ENCODE peak calls at places on chromosomes 6 and 20, in four cellular contexts. W is GM12878, B is HepG2, L is K562. F is an unnamed sample.

GRCh38 chr20:63696311-63696627 is 183 bp upstream of the TNFRSF6B start:
- DNase-seq in B (no peak), W (no peak), L (no peak), F (no peak)

GRCh38 chr6:152277826-152278247 is 359.3 kb downstream of the SYNE1 start:
- DNase-seq in W (no peak), L (no peak), B (peak), F (no peak)

GRCh38 chr6:35757461-35758123 is 18.8 kb upstream of the CLPSL2 start:
- DNase-seq in L (peak), B (peak), W (no peak), F (no peak)

GRCh38 chr6:7846971-7847818 is 63.4 kb downstream of the TXNDC5 start:
- DNase-seq in L (peak), B (no peak), W (no peak), F (no peak)

GRCh38 chr6:95841560-95841959 is 174.2 kb upstream of the FUT9 start:
- DNase-seq in B (no peak), L (no peak), W (no peak), F (no peak)

GRCh38 chr20:47272893-47273590 is 83.5 kb downstream of the ZMYND8 start:
- DNase-seq in B (peak), L (peak), W (peak), F (peak)

GRCh38 chr6:44078795-44079671 is 48.2 kb downstream of the MRPL14 start:
- DNase-seq in W (no peak), B (peak), L (peak), F (peak)

GRCh38 chr6:37006793-37007339 is 1.4 kb downstream of the FGD2 start:
- DNase-seq in W (no peak), B (no peak), L (no peak), F (no peak)

GRCh38 chr20:10658876-10659632 is 14.7 kb downstream of the JAG1 start:
- DNase-seq in B (no peak), W (no peak), L (no peak), F (no peak)

GRCh38 chr6:165508321-165508889 is 154.6 kb downstream of the PDE10A start:
- DNase-seq in W (no peak), B (no peak), L (no peak), F (no peak)

GRCh38 chr6:4185419-4185818 is 50.0 kb upstream of the ECI2 start:
- DNase-seq in L (peak), B (no peak), W (no peak), F (no peak)

DNA sequence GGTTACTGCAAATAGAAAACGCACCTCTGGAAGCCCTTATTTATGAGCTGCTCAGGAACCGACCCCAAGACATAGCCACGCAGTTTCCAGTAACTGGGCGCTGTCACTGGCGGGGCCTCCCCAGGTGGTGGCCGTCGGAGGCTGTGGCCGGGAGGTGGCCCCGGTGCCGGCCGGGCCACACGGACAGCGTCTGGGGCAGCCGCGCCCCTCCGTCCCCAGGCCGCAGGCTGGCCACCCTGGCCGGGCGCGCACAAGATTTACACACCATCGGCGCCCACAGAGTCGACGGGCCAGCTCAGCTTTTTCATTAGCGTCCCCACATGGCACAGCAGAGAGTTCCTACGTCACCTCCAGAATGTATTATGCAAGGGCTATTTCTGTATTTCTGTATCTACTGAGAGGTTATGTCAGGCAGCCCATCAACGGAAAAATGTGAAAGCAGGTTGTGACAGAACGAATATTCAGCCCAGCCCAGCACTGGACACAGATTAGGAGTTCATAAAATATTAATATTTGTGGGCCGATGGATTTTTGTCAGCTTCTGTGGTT is 367.3 kb downstream of the THBS2 start:
- DNase-seq in W (no peak), B (no peak), L (no peak), F (no peak)
- TF ChIP-seq TAF1 in W (no peak), B (no peak), L (no peak), F (no peak)

GRCh38 chr20:1430004-1430451 is 36.6 kb downstream of the NSFL1C start:
- DNase-seq in L (no peak), B (no peak), W (no peak), F (no peak)
- TF ChIP-seq NFIC in L (no peak), B (no peak), W (no peak), F (no peak)

GRCh38 chr6:108735310-108735990 is 112.8 kb upstream of the ARMC2 start:
- DNase-seq in L (no peak), W (no peak), B (no peak), F (no peak)

GRCh38 chr6:108738684-108739406 is 109.4 kb upstream of the ARMC2 start:
- DNase-seq in B (no peak), L (no peak), W (no peak), F (no peak)

GRCh38 chr6:108735991-108736345 is 112.3 kb upstream of the ARMC2 start:
- DNase-seq in W (no peak), B (no peak), L (peak), F (no peak)

GRCh38 chr6:108737594-108738546 is 110.4 kb upstream of the ARMC2 start:
- DNase-seq in B (no peak), W (no peak), L (peak), F (no peak)

GRCh38 chr6:108736832-108737231 is 111.4 kb upstream of the ARMC2 start:
- DNase-seq in L (peak), B (peak), W (no peak), F (no peak)
- TF ChIP-seq TAF1 in L (no peak), B (no peak), W (no peak), F (no peak)

DNA sequence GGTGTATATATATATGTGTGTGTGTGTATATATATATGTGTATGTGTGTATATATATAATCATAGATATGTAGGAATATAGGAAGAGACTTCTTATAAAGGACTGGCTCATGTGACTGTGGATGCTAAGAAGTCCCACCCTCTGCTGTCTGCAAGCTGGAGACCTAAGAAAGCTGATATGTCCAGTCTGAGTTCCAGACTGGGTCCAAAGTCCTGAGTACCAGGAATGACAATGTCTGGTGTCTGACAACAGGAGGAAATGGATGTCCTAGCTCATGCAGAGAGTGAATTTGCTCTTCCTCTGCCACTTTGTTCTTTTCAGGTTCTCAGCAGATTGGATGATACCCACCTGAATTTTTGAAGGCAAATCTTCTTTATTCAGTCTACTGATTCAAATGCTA is 7.1 kb downstream of the ALDH5A1 start:
- DNase-seq in L (no peak), B (peak), W (no peak), F (no peak)
- TF ChIP-seq NFIC in L (no peak), B (no peak), W (no peak), F (no peak)

DNA sequence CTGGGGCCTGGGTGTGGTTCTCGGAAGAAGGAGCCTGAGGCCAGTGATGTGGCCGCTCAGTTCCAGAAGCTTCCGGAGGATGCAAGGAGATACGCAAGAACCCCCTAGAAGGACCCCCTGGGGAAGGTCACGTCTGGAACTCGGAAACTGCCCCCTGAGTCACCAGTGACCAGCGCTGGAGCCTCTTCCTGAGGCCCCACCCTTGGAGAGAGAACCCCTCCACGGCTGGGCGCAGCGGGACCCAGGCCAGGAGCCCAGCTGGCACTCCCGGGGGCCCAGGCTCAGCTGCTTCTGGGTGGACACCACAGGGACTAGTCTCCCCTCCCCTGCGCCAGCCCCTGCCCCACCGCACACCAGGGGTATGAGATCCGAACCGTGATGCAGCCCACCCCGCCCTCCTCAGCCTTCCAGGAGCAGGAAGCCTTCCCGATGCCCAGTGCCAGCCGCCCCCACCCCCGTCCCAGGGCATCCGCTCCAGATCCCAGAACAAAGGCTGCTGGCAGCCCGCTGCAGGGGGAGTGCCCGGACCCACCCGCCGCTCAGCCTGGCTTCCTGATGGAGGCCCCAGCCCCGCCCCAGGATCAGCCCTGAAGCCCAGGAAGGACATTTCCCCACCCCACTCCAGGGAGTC is 7.5 kb downstream of the LAMA5 start:
- DNase-seq in W (no peak), L (peak), B (no peak), F (no peak)
- TF ChIP-seq TAF1 in W (no peak), L (no peak), B (no peak), F (no peak)

DNA sequence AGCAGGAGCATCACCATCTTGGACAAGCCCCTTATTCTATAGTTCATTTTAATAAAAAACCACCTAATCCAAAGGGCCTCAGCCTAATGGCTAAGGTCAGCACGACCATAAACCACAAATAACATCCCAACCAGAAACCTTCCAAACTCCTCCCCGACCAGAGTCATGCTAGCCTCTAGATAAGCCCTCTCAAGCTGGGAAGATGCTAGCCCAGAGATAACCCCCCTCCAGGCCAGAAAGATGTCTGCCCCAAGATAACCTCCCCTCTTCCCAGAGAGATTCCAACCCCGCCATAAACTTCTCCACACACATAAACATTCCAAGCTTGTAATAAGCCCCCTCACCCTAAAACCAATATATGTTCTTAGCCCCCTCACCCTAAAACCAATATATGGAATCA is 38.5 kb upstream of the OR14J1 start:
- DNase-seq in B (no peak), W (no peak), L (peak), F (no peak)
- TF ChIP-seq NFIC in B (no peak), W (no peak), L (no peak), F (no peak)

GRCh38 chr20:36969478-36970186 is 18.1 kb upstream of the SAMHD1 start:
- DNase-seq in B (peak), W (no peak), L (no peak), F (no peak)
- TF ChIP-seq TAF1 in B (no peak), W (no peak), L (no peak), F (no peak)

GRCh38 chr6:56334937-56335336 is 87.6 kb upstream of the COL21A1 start:
- DNase-seq in W (no peak), B (no peak), L (no peak), F (no peak)

GRCh38 chr6:56339524-56339923 is 92.1 kb upstream of the COL21A1 start:
- DNase-seq in W (no peak), L (no peak), B (no peak), F (no peak)

DNA sequence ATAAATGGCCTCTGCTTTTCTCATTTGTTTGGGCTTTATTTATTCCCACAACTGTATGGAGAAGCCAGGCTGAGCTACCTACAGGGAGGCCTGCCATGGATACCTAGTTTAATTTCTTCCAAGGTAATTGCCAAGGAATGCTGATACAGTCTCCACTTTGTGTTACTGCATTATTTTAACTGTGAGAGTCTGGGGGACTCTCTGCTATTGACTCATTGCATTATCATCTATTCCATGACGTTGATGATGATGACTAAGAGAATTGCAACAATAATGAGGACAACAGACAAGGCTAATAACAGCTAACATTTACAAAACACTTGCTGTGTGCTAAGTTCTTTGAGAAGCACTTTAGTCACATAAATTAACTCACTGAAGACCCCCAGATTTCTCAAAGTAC is 88.4 kb upstream of the COL21A1 start:
- DNase-seq in B (no peak), W (no peak), L (no peak), F (no peak)
- TF ChIP-seq NFIC in B (no peak), W (no peak), L (no peak), F (peak)

DNA sequence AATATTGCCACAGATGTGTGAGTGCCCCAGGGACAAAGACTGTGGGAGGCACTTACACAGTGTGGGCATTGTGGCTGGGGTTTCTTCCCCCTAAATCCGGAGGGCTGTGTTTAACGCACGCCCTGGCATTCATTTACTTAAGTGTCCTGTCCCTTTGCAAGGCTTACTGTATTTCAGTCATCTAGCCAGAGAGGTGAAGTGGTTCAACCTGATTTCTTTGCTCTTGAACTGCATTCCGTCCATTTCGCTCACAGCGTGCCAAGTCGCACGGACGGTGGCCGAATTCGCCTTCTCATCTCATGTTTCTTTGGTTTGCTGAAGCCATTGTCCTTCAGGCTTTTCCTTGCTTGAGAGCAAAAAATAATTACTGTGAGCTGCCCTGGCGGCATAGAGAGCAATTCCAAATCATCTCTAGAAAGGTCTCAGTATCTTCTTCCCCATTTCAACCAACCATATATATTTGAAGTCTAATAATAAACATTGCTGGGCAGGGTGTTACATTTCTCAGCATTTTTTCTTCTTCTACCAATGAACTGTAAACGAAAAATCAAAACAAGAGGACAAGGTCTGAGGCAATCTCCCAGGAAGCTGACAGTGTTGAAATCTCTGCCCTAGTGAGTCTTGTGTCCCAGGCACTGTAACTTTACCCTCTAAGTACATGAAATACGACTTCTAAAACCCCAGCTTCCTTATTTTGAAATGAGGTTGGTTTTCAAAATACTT is 16.9 kb downstream of the SYTL3 start:
- DNase-seq in W (no peak), B (no peak), L (no peak), F (no peak)
- TF ChIP-seq TAF1 in W (no peak), B (no peak), L (no peak), F (no peak)